ENCODE peak calls at places on chromosome 7, in four cellular contexts. One of them, this sample, is unnamed.

GRCh38 chr7:71842376-71842775 is 569.8 kb downstream of the CALN1 start:
- DNase-seq in CD4-positive, alpha-beta T cell: no peak
- DNase-seq in tibial artery: no peak
- DNase-seq in foreskin keratinocyte: no peak
- DNase-seq in this sample: no peak

GRCh38 chr7:24102988-24103387 is 181.0 kb upstream of the NPY start:
- DNase-seq in CD4-positive, alpha-beta T cell: no peak
- DNase-seq in tibial artery: no peak
- DNase-seq in foreskin keratinocyte: no peak
- DNase-seq in this sample: no peak

GRCh38 chr7:156906281-156906680 is 13.3 kb upstream of the LMBR1 start:
- DNase-seq in foreskin keratinocyte: no peak
- DNase-seq in CD4-positive, alpha-beta T cell: no peak
- DNase-seq in tibial artery: no peak
- DNase-seq in this sample: no peak

GRCh38 chr7:84783161-84783803 is 403.6 kb downstream of the SEMA3D start:
- DNase-seq in foreskin keratinocyte: no peak
- DNase-seq in CD4-positive, alpha-beta T cell: no peak
- DNase-seq in tibial artery: no peak
- DNase-seq in this sample: no peak

GRCh38 chr7:103905997-103906396 is 83.5 kb downstream of the RELN start:
- DNase-seq in foreskin keratinocyte: no peak
- DNase-seq in CD4-positive, alpha-beta T cell: no peak
- DNase-seq in tibial artery: no peak
- DNase-seq in this sample: no peak

GRCh38 chr7:124773938-124774337 is 8.3 kb upstream of the GPR37 start:
- DNase-seq in tibial artery: no peak
- DNase-seq in CD4-positive, alpha-beta T cell: no peak
- DNase-seq in foreskin keratinocyte: no peak
- DNase-seq in this sample: no peak

GRCh38 chr7:152076324-152076821 is 50.9 kb downstream of the GALNT11 start:
- DNase-seq in tibial artery: no peak
- DNase-seq in foreskin keratinocyte: no peak
- DNase-seq in CD4-positive, alpha-beta T cell: no peak
- DNase-seq in this sample: no peak

GRCh38 chr7:28686418-28686800 is 271.7 kb downstream of the TRIL start:
- DNase-seq in foreskin keratinocyte: peak; percentile 56
- DNase-seq in tibial artery: no peak
- DNase-seq in CD4-positive, alpha-beta T cell: no peak
- DNase-seq in this sample: no peak

GRCh38 chr7:42244828-42245227 is 7.8 kb upstream of the GLI3 start:
- DNase-seq in foreskin keratinocyte: no peak
- DNase-seq in CD4-positive, alpha-beta T cell: no peak
- DNase-seq in tibial artery: no peak
- DNase-seq in this sample: no peak

GRCh38 chr7:1961776-1962276 is 270.9 kb downstream of the MAD1L1 start:
- DNase-seq in CD4-positive, alpha-beta T cell: no peak
- DNase-seq in foreskin keratinocyte: peak; percentile 88
- DNase-seq in tibial artery: no peak
- DNase-seq in this sample: peak; percentile 76

GRCh38 chr7:130096243-130096827 is 26.0 kb downstream of the KLHDC10 start:
- DNase-seq in tibial artery: no peak
- DNase-seq in CD4-positive, alpha-beta T cell: no peak
- DNase-seq in foreskin keratinocyte: no peak
- DNase-seq in this sample: no peak

GRCh38 chr7:47539398-47540052 is 42.4 kb downstream of the TNS3 start:
- DNase-seq in tibial artery: no peak
- DNase-seq in CD4-positive, alpha-beta T cell: no peak
- DNase-seq in foreskin keratinocyte: no peak
- DNase-seq in this sample: no peak

GRCh38 chr7:78377532-78377931 is 579.0 kb downstream of the PHTF2 start:
- DNase-seq in CD4-positive, alpha-beta T cell: no peak
- DNase-seq in foreskin keratinocyte: no peak
- DNase-seq in tibial artery: no peak
- DNase-seq in this sample: no peak

GRCh38 chr7:134293029-134293740 is 23.5 kb downstream of the SLC35B4 start:
- DNase-seq in CD4-positive, alpha-beta T cell: no peak
- DNase-seq in foreskin keratinocyte: no peak
- DNase-seq in tibial artery: no peak
- DNase-seq in this sample: no peak

GRCh38 chr7:131020759-131021219 is 286.8 kb upstream of the KLF14 start:
- DNase-seq in CD4-positive, alpha-beta T cell: no peak
- DNase-seq in tibial artery: no peak
- DNase-seq in foreskin keratinocyte: no peak
- DNase-seq in this sample: no peak

GRCh38 chr7:39592586-39592985 is 26.4 kb downstream of the YAE1 start:
- DNase-seq in CD4-positive, alpha-beta T cell: no peak
- DNase-seq in foreskin keratinocyte: no peak
- DNase-seq in tibial artery: no peak
- DNase-seq in this sample: peak; percentile 37

GRCh38 chr7:92255308-92255707 is 9.5 kb downstream of the ANKIB1 start:
- DNase-seq in CD4-positive, alpha-beta T cell: no peak
- DNase-seq in tibial artery: peak; percentile 69
- DNase-seq in foreskin keratinocyte: peak; percentile 35
- DNase-seq in this sample: peak; percentile 25

GRCh38 chr7:150417239-150417638 is 33.2 kb upstream of the GIMAP8 start:
- DNase-seq in tibial artery: no peak
- DNase-seq in foreskin keratinocyte: no peak
- DNase-seq in CD4-positive, alpha-beta T cell: no peak
- DNase-seq in this sample: no peak

GRCh38 chr7:121419201-121420148 is 23.4 kb upstream of the FAM3C start:
- DNase-seq in CD4-positive, alpha-beta T cell: no peak
- DNase-seq in foreskin keratinocyte: no peak
- DNase-seq in tibial artery: no peak
- DNase-seq in this sample: no peak

GRCh38 chr7:65251851-65252620 is 121.6 kb upstream of the ZNF92 start:
- DNase-seq in foreskin keratinocyte: no peak
- DNase-seq in tibial artery: no peak
- DNase-seq in CD4-positive, alpha-beta T cell: no peak
- DNase-seq in this sample: no peak

GRCh38 chr7:129376076-129376777 is 58.0 kb upstream of the STRIP2 start:
- DNase-seq in CD4-positive, alpha-beta T cell: peak; percentile 8
- DNase-seq in foreskin keratinocyte: peak; percentile 9
- DNase-seq in tibial artery: no peak
- DNase-seq in this sample: no peak

GRCh38 chr7:25207887-25208286 is 20.4 kb downstream of the NPVF start:
- DNase-seq in foreskin keratinocyte: no peak
- DNase-seq in CD4-positive, alpha-beta T cell: no peak
- DNase-seq in tibial artery: no peak
- DNase-seq in this sample: no peak

GRCh38 chr7:117872565-117873055 is 631 bp downstream of the CTTNBP2 start:
- DNase-seq in CD4-positive, alpha-beta T cell: no peak
- DNase-seq in foreskin keratinocyte: peak; percentile 10
- DNase-seq in tibial artery: peak; percentile 70
- DNase-seq in this sample: no peak

GRCh38 chr7:116227678-116228239 is 17.4 kb downstream of the TES start:
- DNase-seq in CD4-positive, alpha-beta T cell: no peak
- DNase-seq in foreskin keratinocyte: peak; percentile 68
- DNase-seq in tibial artery: no peak
- DNase-seq in this sample: peak; percentile 85

DNA sequence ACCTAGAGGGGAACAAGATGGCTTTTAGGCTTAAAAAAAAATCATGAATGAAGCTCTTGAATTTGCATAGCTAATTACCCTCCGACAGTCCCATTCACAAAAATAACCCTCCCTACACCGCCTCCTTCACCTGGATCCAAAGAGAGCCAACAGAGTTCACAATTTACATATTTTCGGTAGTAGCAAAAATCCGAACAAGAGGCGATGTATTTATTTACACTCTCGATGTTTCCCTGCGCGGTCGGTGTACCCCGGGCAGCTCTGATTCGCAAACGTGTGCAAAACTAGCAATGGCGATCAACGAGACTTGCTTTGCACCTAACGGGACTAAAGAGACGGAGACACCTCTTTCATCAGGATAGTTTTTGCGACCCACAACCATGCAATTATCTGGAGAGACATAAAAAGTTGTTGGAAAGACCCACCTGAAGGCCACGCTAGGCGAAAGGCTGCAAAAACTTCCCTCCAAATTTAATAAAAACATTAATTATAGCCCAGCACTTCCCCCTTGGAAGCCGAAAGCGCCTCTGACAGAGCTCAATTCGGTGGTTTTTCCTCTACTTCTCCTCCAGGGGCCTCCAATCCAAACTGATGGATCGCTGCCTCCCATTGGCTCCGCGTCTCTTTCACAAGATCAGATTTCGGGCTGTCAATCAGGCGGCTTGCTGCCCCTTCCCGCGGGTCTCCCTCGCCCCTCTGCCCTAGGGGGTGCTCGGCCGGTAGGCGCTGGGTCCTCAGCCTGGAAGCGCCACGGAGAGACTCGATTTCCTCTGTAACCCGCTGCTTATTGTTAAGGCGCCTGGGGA is at the start of gene ETV1:
- DNase-seq in CD4-positive, alpha-beta T cell: no peak
- DNase-seq in tibial artery: peak; percentile 82
- DNase-seq in foreskin keratinocyte: peak; percentile 37
- DNase-seq in this sample: no peak
- TF ChIP-seq CTCF in CD4-positive, alpha-beta T cell: no peak
- TF ChIP-seq CTCF in tibial artery: no peak
- TF ChIP-seq CTCF in foreskin keratinocyte: peak; percentile 54
- TF ChIP-seq CTCF in this sample: peak; percentile 57

GRCh38 chr7:74488518-74488917 is 34.8 kb downstream of the GTF2IRD1 start:
- DNase-seq in foreskin keratinocyte: no peak
- DNase-seq in tibial artery: no peak
- DNase-seq in CD4-positive, alpha-beta T cell: no peak
- DNase-seq in this sample: no peak
- H3K27me3 ChIP-seq in foreskin keratinocyte: no peaks in the 10 kb centered on the region
- H3K27me3 ChIP-seq in tibial artery: no peaks in the 10 kb centered on the region
- H3K27me3 ChIP-seq in CD4-positive, alpha-beta T cell: no peaks in the 10 kb centered on the region
- H3K27me3 ChIP-seq in this sample: no peaks in the 10 kb centered on the region

GRCh38 chr7:958221-959200 is 4.0 kb upstream of the ADAP1 start:
- DNase-seq in tibial artery: peak; percentile 63
- DNase-seq in foreskin keratinocyte: no peak
- DNase-seq in CD4-positive, alpha-beta T cell: no peak
- DNase-seq in this sample: no peak
- TF ChIP-seq CTCF in tibial artery: no peak
- TF ChIP-seq CTCF in foreskin keratinocyte: no peak
- TF ChIP-seq CTCF in CD4-positive, alpha-beta T cell: no peak
- TF ChIP-seq CTCF in this sample: no peak

DNA sequence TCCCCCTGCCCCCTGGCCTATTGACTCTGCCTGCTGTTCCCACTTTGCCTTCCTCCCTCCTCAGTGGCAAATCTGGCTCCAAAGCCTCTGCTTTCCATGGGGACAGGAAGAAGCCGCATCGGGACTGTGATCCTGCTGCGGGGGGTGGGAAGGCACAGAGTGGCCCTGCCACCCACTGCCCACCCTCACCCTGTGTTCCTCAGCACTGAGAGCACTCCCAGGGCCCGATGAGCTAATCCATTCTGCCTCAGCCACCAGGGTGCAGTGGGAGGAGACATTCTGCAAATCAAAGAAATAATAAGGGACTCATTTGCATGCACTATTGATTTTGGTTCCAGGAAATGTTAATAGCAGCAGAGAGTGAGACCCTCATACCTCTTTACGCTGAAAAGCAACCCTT is 572.9 kb downstream of the INHBA start:
- DNase-seq in CD4-positive, alpha-beta T cell: no peak
- DNase-seq in tibial artery: no peak
- DNase-seq in foreskin keratinocyte: no peak
- DNase-seq in this sample: no peak
- H3K27me3 ChIP-seq in CD4-positive, alpha-beta T cell: no peaks in the 10 kb centered on the region
- H3K27me3 ChIP-seq in tibial artery: no peaks in the 10 kb centered on the region
- H3K27me3 ChIP-seq in foreskin keratinocyte: no peaks in the 10 kb centered on the region
- H3K27me3 ChIP-seq in this sample: no peaks in the 10 kb centered on the region

GRCh38 chr7:70143089-70144044 is 545.1 kb downstream of the AUTS2 start:
- DNase-seq in CD4-positive, alpha-beta T cell: no peak
- DNase-seq in tibial artery: no peak
- DNase-seq in foreskin keratinocyte: peak; percentile 30
- DNase-seq in this sample: peak; percentile 26
- TF ChIP-seq CTCF in CD4-positive, alpha-beta T cell: no peak
- TF ChIP-seq CTCF in tibial artery: no peak
- TF ChIP-seq CTCF in foreskin keratinocyte: no peak
- TF ChIP-seq CTCF in this sample: no peak

GRCh38 chr7:50302486-50303081 is 1.9 kb upstream of the IKZF1 start:
- DNase-seq in foreskin keratinocyte: no peak
- DNase-seq in tibial artery: no peak
- DNase-seq in CD4-positive, alpha-beta T cell: no peak
- DNase-seq in this sample: no peak
- H3K27me3 ChIP-seq in foreskin keratinocyte: peaks cover 75% of the 10 kb centered on the region
- H3K27me3 ChIP-seq in tibial artery: peaks cover 34% of the 10 kb centered on the region
- H3K27me3 ChIP-seq in CD4-positive, alpha-beta T cell: no peaks in the 10 kb centered on the region
- H3K27me3 ChIP-seq in this sample: peaks cover 16% of the 10 kb centered on the region